ENCODE peak calls at places on chromosomes 6 and 20, in six cellular contexts. G is fibroblast of mammary gland, I is lower leg skin, X is tibial artery, U is heart left ventricle, Q is hepatocyte. L is an unnamed sample.

GRCh38 chr6:46062312-46062711 is 46.7 kb upstream of the CLIC5 start:
- DNase-seq in G (no peak), I (no peak), X (no peak), U (no peak), Q (peak; percentile 69), L (no peak)

GRCh38 chr20:51183443-51183842 is 160.5 kb upstream of the KCNG1 start:
- DNase-seq in G (no peak), I (no peak), X (no peak), U (no peak), Q (no peak), L (no peak)

GRCh38 chr6:19837511-19838441 is 606 bp downstream of the ID4 start:
- DNase-seq in G (no peak), I (no peak), X (peak; percentile 68), U (peak; percentile 69), Q (peak; percentile 75), L (no peak)

GRCh38 chr6:162198925-162199324 is 528.6 kb downstream of the PRKN start:
- DNase-seq in G (no peak), I (no peak), X (no peak), U (no peak), Q (no peak), L (no peak)

GRCh38 chr20:34976286-34976685 is 20.6 kb downstream of the MYH7B start:
- DNase-seq in G (no peak), I (no peak), X (no peak), U (no peak), Q (no peak), L (no peak)

GRCh38 chr6:159692303-159693127 is 526 bp downstream of the SOD2 start:
- DNase-seq in G (no peak), I (peak; percentile 56), X (peak; percentile 80), U (peak; percentile 77), Q (peak; percentile 67), L (no peak)

GRCh38 chr6:25027221-25027916 is 91.6 kb upstream of the RIPOR2 start:
- DNase-seq in G (no peak), I (no peak), X (no peak), U (no peak), Q (no peak), L (no peak)

GRCh38 chr20:47392721-47393073 is 36.2 kb upstream of the ZMYND8 start:
- DNase-seq in G (peak; percentile 82), I (no peak), X (no peak), U (no peak), Q (no peak), L (no peak)

GRCh38 chr20:37758332-37758731 is 64.5 kb downstream of the CTNNBL1 start:
- DNase-seq in G (no peak), I (no peak), X (no peak), U (no peak), Q (peak; percentile 11), L (no peak)

GRCh38 chr6:154754152-154754551 is 20.9 kb downstream of the SCAF8 start:
- DNase-seq in G (peak; percentile 87), I (no peak), X (no peak), U (no peak), Q (no peak), L (no peak)

GRCh38 chr6:112933947-112934346 is 586.8 kb downstream of the RFPL4B start:
- DNase-seq in G (peak; percentile 50), I (no peak), X (no peak), U (no peak), Q (no peak), L (no peak)

GRCh38 chr6:44291841-44292240 is 21.3 kb downstream of the AARS2 start:
- DNase-seq in G (no peak), I (no peak), X (no peak), U (no peak), Q (no peak), L (no peak)

GRCh38 chr6:30163090-30163917 is at the start of gene TRIM15:
- DNase-seq in G (no peak), I (no peak), X (no peak), U (no peak), Q (peak; percentile 78), L (no peak)

GRCh38 chr6:163942790-163943189 is 528.3 kb downstream of the QKI start:
- DNase-seq in G (no peak), I (no peak), X (no peak), U (no peak), Q (no peak), L (no peak)

GRCh38 chr20:46250772-46251171 is 57.5 kb downstream of the CDH22 start:
- DNase-seq in G (no peak), I (no peak), X (no peak), U (no peak), Q (no peak), L (no peak)

GRCh38 chr6:80547827-80548226 is 441.4 kb downstream of the BCKDHB start:
- DNase-seq in G (peak; percentile 87), I (no peak), X (no peak), U (no peak), Q (no peak), L (peak; percentile 85)

GRCh38 chr6:115545410-115545986 is 515.2 kb downstream of the FRK start:
- DNase-seq in G (no peak), I (no peak), X (no peak), U (peak; percentile 44), Q (peak; percentile 42), L (no peak)

GRCh38 chr6:170184324-170184723 is 106.6 kb downstream of the DLL1 start:
- DNase-seq in G (no peak), I (no peak), X (no peak), U (no peak), Q (no peak), L (no peak)

GRCh38 chr20:4369798-4370124 is 351.9 kb upstream of the PRND start:
- DNase-seq in G (no peak), I (no peak), X (no peak), U (no peak), Q (no peak), L (no peak)

GRCh38 chr6:34722451-34722850 is 25.9 kb upstream of the ILRUN start:
- DNase-seq in G (no peak), I (no peak), X (no peak), U (no peak), Q (no peak), L (no peak)

GRCh38 chr6:33080127-33081089 is 4.6 kb downstream of the HLA-DPB1 start:
- DNase-seq in G (peak; percentile 66), I (no peak), X (peak; percentile 86), U (peak; percentile 84), Q (peak; percentile 82), L (no peak)

GRCh38 chr6:31114540-31114876 is at the start of gene PSORS1C1:
- DNase-seq in G (peak; percentile 97), I (peak; percentile 89), X (peak; percentile 94), U (peak; percentile 85), Q (peak; percentile 89), L (peak; percentile 73)

GRCh38 chr6:44053760-44054556 is 73.3 kb downstream of the MRPL14 start:
- DNase-seq in G (peak; percentile 98), I (no peak), X (no peak), U (no peak), Q (no peak), L (no peak)

GRCh38 chr6:108518714-108519576 is 41.8 kb upstream of the FOXO3 start:
- DNase-seq in G (peak; percentile 42), I (no peak), X (no peak), U (no peak), Q (no peak), L (no peak)

GRCh38 chr6:135281907-135282306 is 100.8 kb downstream of the MYB start:
- DNase-seq in G (no peak), I (no peak), X (no peak), U (no peak), Q (no peak), L (no peak)

GRCh38 chr6:150418825-150419594 is 50.2 kb downstream of the IYD start:
- DNase-seq in G (peak; percentile 53), I (no peak), X (peak; percentile 75), U (peak; percentile 83), Q (peak; percentile 82), L (no peak)

GRCh38 chr6:156783958-156784357 is 6.8 kb downstream of the ARID1B start:
- DNase-seq in G (no peak), I (no peak), X (no peak), U (no peak), Q (no peak), L (no peak)
- H3K4me3 ChIP-seq in G (no peak overlapping the region), I (no peak overlapping the region), X (peak overlapping the region; percentile 0), U (peak overlapping the region; percentile 67), Q (no peak overlapping the region), L (no peak overlapping the region)

GRCh38 chr6:305371-306206 is 13.3 kb downstream of the DUSP22 start:
- DNase-seq in G (no peak), I (no peak), X (peak; percentile 61), U (no peak), Q (no peak), L (no peak)
- TF ChIP-seq CTCF in G (no peak), I (no peak), X (no peak), U (no peak), Q (no peak), L (no peak)

GRCh38 chr6:138455746-138456392 is 43.4 kb downstream of the NHSL1 start:
- DNase-seq in G (peak; percentile 82), I (no peak), X (no peak), U (no peak), Q (no peak), L (no peak)
- H3K4me3 ChIP-seq in G (no peak overlapping the region), I (no peak overlapping the region), X (no peak overlapping the region), U (no peak overlapping the region), Q (no peak overlapping the region), L (no peak overlapping the region)

DNA sequence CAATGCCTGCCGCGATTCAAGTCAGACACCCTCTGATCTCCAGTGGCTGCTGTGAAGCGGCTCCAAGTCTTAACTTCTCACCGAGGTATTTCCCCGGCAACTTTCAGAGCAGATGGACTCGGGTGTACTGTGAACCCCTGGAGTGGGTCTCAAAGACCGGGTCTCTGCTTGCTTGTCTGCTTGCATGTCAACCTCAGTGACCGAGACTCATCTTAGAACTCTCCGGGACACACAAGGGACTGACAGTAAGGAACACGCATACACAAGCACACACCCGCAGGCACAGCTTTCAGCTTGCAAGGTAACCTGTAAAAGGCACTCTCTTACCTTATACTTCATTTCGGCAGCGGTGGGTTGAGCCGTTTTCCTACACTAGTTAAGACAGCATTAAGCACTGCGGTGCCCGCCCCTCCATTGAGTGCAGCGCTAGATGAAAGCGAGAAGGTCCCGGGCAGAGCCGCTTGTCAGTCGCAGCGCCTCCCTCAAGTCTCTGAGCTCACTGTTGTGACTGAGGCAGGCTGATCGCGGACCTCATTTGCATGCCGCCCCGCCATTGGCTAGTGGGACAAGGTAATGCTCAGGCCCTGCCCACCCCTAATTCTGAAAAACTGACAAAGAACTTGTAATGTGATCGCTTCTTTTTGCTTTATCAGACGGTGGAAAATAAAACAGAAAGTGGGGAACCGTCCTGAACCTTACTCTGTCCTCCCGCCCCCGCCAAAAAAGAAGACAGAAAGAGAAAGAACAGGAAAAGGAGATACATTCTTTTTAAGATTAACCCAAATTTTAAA is at the start of gene NEDD9:
- DNase-seq in G (peak; percentile 90), I (peak; percentile 96), X (peak; percentile 98), U (peak; percentile 96), Q (peak; percentile 97), L (peak; percentile 79)
- TF ChIP-seq CTCF in G (no peak), I (no peak), X (no peak), U (no peak), Q (no peak), L (no peak)

GRCh38 chr6:18122128-18123093 is at the start of gene NHLRC1:
- DNase-seq in G (peak; percentile 85), I (peak; percentile 89), X (peak; percentile 94), U (peak; percentile 94), Q (peak; percentile 93), L (no peak)
- H3K4me3 ChIP-seq in G (peak within 1 kb of the TSS; percentile 45), I (peak within 1 kb of the TSS; percentile 32), X (peak within 1 kb of the TSS; percentile 58), U (peak within 1 kb of the TSS; percentile 67), Q (peak within 1 kb of the TSS; percentile 43), L (peak within 1 kb of the TSS; percentile 62)

L was measured in AG04449.